ENCODE peak calls at places on chromosomes 7 and 10, in six cellular contexts. D is heart left ventricle, S is upper lobe of right lung, X is sigmoid colon, V is mesenchymal stem cell, B is body of pancreas. G is an unnamed sample. For H3K4me1 and H3K36me3, the result is how much of the 10 kb centered on the place peaks cover.

GRCh38 chr10:35307297-35307696 is 29.0 kb upstream of the CCNY start:
- DNase-seq in B (no peak), D (no peak), X (no peak), V (no peak), S (no peak), G (no peak)

GRCh38 chr10:102289840-102290239 is 44.5 kb downstream of the GBF1 start:
- DNase-seq in S (no peak), V (no peak), X (no peak), B (no peak), D (no peak), G (no peak)

GRCh38 chr7:91311844-91312243 is 47.6 kb downstream of the FZD1 start:
- DNase-seq in S (no peak), V (no peak), D (no peak), B (no peak), X (no peak), G (no peak)

GRCh38 chr10:114609518-114610426 is 48.3 kb downstream of the ABLIM1 start:
- DNase-seq in V (no peak), X (no peak), D (no peak), B (no peak), S (no peak), G (no peak)

GRCh38 chr7:20896996-20897395 is 110.3 kb upstream of the SP8 start:
- DNase-seq in V (no peak), X (no peak), D (no peak), B (no peak), S (no peak), G (no peak)

GRCh38 chr10:12081879-12082560 is 13.3 kb downstream of the DHTKD1 start:
- DNase-seq in V (peak), X (no peak), S (no peak), D (no peak), B (no peak), G (no peak)

GRCh38 chr10:128062331-128062730 is 63.9 kb downstream of the MKI67 start:
- DNase-seq in X (no peak), V (peak), D (peak), B (peak), S (peak), G (peak)

GRCh38 chr10:29344073-29344820 is 55.4 kb downstream of the LYZL1 start:
- DNase-seq in B (no peak), D (no peak), V (no peak), X (no peak), S (no peak), G (no peak)

GRCh38 chr10:6430581-6430980 is 149.5 kb downstream of the PRKCQ start:
- DNase-seq in S (no peak), V (no peak), B (no peak), X (no peak), D (no peak), G (no peak)

GRCh38 chr10:22420787-22421517 is 75.7 kb downstream of the SPAG6 start:
- DNase-seq in B (no peak), D (no peak), V (no peak), X (no peak), S (no peak), G (no peak)

GRCh38 chr7:151491859-151492258 is 27.8 kb downstream of the RHEB start:
- DNase-seq in V (peak), S (no peak), D (no peak), B (no peak), X (no peak), G (no peak)

GRCh38 chr10:9922123-9922685 is 1095.5 kb upstream of the CELF2 start:
- DNase-seq in D (no peak), X (no peak), S (no peak), V (peak), B (no peak), G (no peak)

GRCh38 chr7:100163871-100164270 is 4.5 kb downstream of the GAL3ST4 start:
- DNase-seq in B (no peak), D (no peak), S (no peak), V (no peak), X (peak), G (no peak)

GRCh38 chr7:70944516-70944915 is 187.4 kb upstream of the GALNT17 start:
- DNase-seq in V (no peak), D (no peak), B (no peak), S (no peak), X (no peak), G (no peak)

GRCh38 chr7:105130048-105130447 is 116.0 kb downstream of the KMT2E start:
- DNase-seq in S (no peak), V (no peak), B (no peak), D (no peak), X (no peak), G (no peak)

GRCh38 chr10:1043532-1043995 is 5.4 kb downstream of the IDI1 start:
- DNase-seq in D (no peak), V (peak), S (no peak), B (peak), X (no peak), G (no peak)

GRCh38 chr7:36547361-36547760 is 157.7 kb downstream of the ANLN start:
- DNase-seq in V (no peak), X (no peak), S (no peak), D (no peak), B (no peak), G (no peak)

GRCh38 chr10:79025113-79025832 is 43.5 kb upstream of the ZMIZ1 start:
- DNase-seq in X (peak), S (peak), V (no peak), B (peak), D (peak), G (peak)

GRCh38 chr10:123859651-123860045 is 32.0 kb downstream of the CPXM2 start:
- DNase-seq in S (no peak), X (no peak), V (no peak), D (no peak), B (no peak), G (no peak)

GRCh38 chr7:18770154-18770807 is 274.7 kb downstream of the HDAC9 start:
- DNase-seq in V (no peak), S (no peak), B (no peak), D (no peak), X (no peak), G (no peak)

GRCh38 chr10:121609426-121610380 is 11.5 kb upstream of the FGFR2 start:
- DNase-seq in V (no peak), S (no peak), X (peak), D (no peak), B (no peak), G (no peak)

GRCh38 chr7:26202019-26202985 is 757 bp downstream of the CBX3 start:
- DNase-seq in S (peak), B (peak), X (peak), D (peak), V (no peak), G (peak)

GRCh38 chr7:133742709-133743538 is 384.2 kb upstream of the LRGUK start:
- DNase-seq in X (no peak), D (no peak), V (peak), S (no peak), B (no peak), G (no peak)

GRCh38 chr7:148672041-148672440 is 26.7 kb upstream of the CUL1 start:
- DNase-seq in B (no peak), V (no peak), D (no peak), X (no peak), S (no peak), G (no peak)

GRCh38 chr7:142867398-142868187 is 12.7 kb downstream of the EPHB6 start:
- DNase-seq in S (no peak), X (no peak), D (peak), B (no peak), V (no peak), G (no peak)

GRCh38 chr10:126459032-126459831 is 71.0 kb upstream of the ADAM12 start:
- DNase-seq in D (no peak), B (no peak), X (no peak), V (peak), S (no peak), G (no peak)

GRCh38 chr10:125691160-125691981 is 8.4 kb upstream of the TEX36 start:
- DNase-seq in D (no peak), B (no peak), V (no peak), S (no peak), X (no peak), G (no peak)

GRCh38 chr10:97587183-97587582 is 2.3 kb upstream of the C10orf62 start:
- DNase-seq in S (no peak), X (no peak), D (no peak), V (no peak), B (no peak), G (no peak)

GRCh38 chr10:126969310-126969709 is 64.1 kb downstream of the DOCK1 start:
- DNase-seq in D (no peak), B (peak), V (peak), S (no peak), X (no peak), G (no peak)

GRCh38 chr10:36675458-36675880 is 449.9 kb upstream of the ANKRD30A start:
- DNase-seq in V (peak), D (no peak), X (no peak), B (no peak), S (no peak), G (no peak)

GRCh38 chr10:104873161-104873560 is 232.1 kb downstream of the SORCS3 start:
- DNase-seq in X (no peak), S (no peak), V (no peak), D (no peak), B (no peak), G (no peak)

GRCh38 chr10:59126277-59126676 is 50.2 kb upstream of the PHYHIPL start:
- DNase-seq in X (no peak), S (no peak), V (no peak), D (no peak), B (no peak), G (no peak)

GRCh38 chr10:87547734-87548311 is 43.1 kb downstream of the MINPP1 start:
- DNase-seq in B (no peak), S (no peak), V (peak), X (no peak), D (no peak), G (no peak)

GRCh38 chr7:151058766-151059361 is 525 bp upstream of the SLC4A2 start:
- DNase-seq in V (peak), B (no peak), D (no peak), S (no peak), X (no peak), G (no peak)

GRCh38 chr7:24741691-24742639 is 15.3 kb downstream of the GSDME start:
- DNase-seq in D (no peak), X (no peak), S (no peak), B (peak), V (peak), G (no peak)

GRCh38 chr7:23334482-23335056 is 35.4 kb downstream of the MALSU1 start:
- DNase-seq in B (peak), X (no peak), V (peak), D (no peak), S (no peak), G (no peak)

GRCh38 chr10:126387931-126388911 is at the start of gene ADAM12:
- DNase-seq in S (no peak), X (peak), B (peak), D (no peak), V (peak), G (no peak)

DNA sequence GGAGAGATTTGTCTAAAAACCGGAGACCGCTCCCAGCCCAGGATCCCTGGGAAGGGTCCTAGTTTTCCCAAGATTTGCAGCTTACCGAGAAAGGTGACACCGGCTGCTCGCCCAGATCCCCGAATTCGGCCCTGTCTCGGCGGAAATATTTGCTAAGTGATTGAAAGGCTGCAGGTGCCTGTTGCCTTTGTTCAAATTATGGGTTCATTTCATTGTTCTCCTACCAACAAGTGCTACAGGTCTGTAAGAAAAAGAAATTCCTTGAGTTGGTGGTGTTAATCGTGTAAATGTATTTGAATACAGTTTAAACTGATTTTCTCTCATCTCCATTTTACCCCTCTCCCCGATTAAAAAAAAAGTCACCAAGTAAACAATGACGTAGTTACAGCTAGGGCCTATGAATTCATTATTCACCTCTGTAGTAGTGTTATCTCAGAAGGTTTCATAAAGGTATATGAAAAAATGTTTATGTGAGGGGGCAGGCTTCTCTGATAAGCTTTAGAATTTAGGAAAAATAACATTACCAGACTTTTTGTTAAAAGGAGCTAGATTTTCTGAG is 1.0 kb downstream of the REEP3 start:
- DNase-seq in X (no peak), D (no peak), B (no peak), S (no peak), V (peak), G (no peak)
- H3K4me1 ChIP-seq in X (under half), D (half or more), B (under half), S (under half), V (under half), G (under half)

GRCh38 chr10:20622522-20623270 is 274.4 kb downstream of the NEBL start:
- DNase-seq in X (no peak), S (no peak), D (no peak), V (peak), B (no peak), G (no peak)

GRCh38 chr10:20624642-20625041 is 272.5 kb downstream of the NEBL start:
- DNase-seq in S (no peak), V (peak), X (peak), B (peak), D (no peak), G (no peak)

GRCh38 chr10:20627085-20627484 is 270.0 kb downstream of the NEBL start:
- DNase-seq in X (no peak), V (no peak), D (no peak), B (no peak), S (no peak), G (no peak)

GRCh38 chr10:20625868-20626267 is 271.2 kb downstream of the NEBL start:
- DNase-seq in B (no peak), D (no peak), S (no peak), X (no peak), V (no peak), G (no peak)

GRCh38 chr10:20623561-20623960 is 273.6 kb downstream of the NEBL start:
- DNase-seq in V (peak), B (no peak), D (no peak), X (no peak), S (no peak), G (no peak)
- H3K27ac ChIP-seq in V (no peak), B (no peak), D (peak), X (no peak), S (no peak), G (no peak)

DNA sequence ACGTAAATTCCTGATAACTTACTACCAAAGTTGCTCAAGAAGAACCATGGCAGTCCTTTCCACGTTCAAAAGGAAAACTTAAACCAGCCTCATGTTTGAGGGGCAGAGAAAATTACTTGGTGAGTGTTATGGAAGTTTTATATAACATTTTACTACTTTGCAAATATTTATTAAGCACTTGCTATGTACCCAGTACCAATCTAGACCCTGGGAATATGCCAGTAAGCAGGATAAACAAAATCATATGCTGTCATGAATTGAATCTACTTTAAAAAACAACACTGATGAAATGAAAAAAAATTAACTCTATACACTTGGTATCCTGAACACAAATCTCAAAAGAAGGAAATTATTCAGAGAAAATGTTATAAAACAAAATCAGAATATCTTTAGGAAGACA is 46.1 kb downstream of the NCAPG2 start:
- DNase-seq in D (no peak), S (no peak), B (no peak), X (no peak), V (no peak), G (no peak)
- H3K36me3 ChIP-seq in D (under half), S (under half), B (under half), X (under half), V (under half), G (under half)

DNA sequence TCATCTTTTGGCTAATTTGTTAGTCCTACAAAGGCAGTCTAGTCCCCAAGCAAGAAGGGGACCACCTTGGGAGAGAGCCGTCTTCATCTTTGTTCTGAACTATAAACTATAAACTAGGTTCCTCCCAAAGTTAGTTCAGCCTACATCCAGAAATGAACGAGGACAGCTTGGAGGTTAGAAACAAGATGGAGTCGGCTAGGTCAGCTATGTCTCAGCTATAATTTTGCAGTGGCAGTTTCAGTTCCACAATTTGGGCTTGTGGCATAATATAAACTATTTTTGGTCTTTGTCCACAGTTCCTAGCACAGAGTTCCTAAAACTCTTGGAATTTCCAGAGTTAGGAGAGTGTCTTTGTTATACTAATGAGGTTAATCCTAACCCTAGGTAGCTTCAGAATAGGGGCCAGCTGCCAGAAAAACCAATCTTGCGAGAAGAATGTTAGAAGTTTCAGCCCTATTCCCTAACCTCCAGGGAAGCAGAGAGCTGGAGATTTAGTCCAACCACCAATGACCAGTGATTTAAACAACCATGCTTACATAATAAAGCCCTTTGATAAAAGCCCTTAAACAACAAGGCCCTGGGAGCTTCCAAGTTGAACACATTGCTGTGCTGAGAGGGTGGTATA is 131.9 kb downstream of the AKR1D1 start:
- DNase-seq in V (no peak), B (no peak), D (no peak), X (no peak), S (no peak), G (no peak)
- H3K4me1 ChIP-seq in V (under half), B (under half), D (under half), X (under half), S (under half), G (under half)

DNA sequence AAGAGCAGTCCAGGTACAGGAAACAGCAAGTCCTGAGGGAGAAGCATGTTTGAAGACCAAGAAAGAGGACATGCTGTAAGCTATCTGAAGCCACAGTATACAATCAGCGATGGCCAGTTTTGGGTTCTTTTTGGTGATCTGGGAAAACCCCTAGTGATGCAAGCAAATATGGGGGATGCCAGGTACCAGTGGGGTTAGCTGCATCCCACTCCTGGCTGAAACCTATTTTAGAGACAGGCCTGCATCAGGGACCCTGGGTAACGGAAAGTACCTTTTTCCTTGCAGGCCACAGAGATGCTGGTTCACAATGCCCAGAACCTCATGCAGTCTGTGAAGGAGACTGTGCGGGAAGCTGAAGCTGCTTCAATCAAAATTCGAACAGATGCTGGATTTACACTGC is 32.9 kb downstream of the AP3M1 start:
- DNase-seq in V (no peak), D (no peak), B (no peak), S (no peak), X (no peak), G (no peak)
- H3K27ac ChIP-seq in V (peak), D (no peak), B (no peak), S (no peak), X (no peak), G (no peak)

GRCh38 chr10:100151901-100152300 is 33.9 kb downstream of the ERLIN1 start:
- DNase-seq in X (no peak), V (no peak), S (no peak), D (no peak), B (no peak), G (no peak)

GRCh38 chr10:100155936-100156335 is 29.9 kb downstream of the ERLIN1 start:
- DNase-seq in X (no peak), D (no peak), B (no peak), V (no peak), S (no peak), G (no peak)

GRCh38 chr10:100157140-100157539 is 28.7 kb downstream of the ERLIN1 start:
- DNase-seq in B (no peak), V (no peak), D (no peak), S (no peak), X (no peak), G (no peak)

GRCh38 chr10:100148353-100149211 is 37.2 kb downstream of the ERLIN1 start:
- DNase-seq in B (no peak), X (no peak), D (no peak), S (no peak), V (peak), G (no peak)

DNA sequence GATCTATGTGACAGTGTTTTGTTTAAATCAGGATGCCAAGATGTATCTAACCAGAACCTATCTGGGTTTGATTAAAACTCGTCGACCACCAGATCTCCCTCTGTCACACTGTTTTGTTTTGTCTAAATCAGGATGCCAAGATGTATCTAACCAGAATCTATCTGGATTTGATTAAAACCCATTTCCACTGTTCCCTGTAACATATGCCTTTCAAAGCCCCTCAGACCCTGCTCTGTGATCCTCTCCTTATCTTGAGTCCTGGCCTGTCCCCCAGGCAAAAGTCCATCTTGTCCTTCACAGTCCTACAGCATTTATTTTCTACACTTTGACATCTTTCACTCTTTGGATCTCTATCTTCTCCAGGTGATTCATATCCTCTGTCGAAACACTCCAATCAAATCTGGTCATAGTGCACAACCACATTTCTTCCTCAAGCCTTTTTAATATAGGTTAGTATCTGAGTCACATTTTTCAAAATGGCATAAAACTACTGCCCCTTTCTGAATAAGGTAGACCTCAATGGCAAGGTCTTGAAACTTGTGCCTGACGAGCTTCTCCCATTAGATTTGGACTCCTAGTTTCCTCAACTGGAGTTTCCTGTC is 32.5 kb downstream of the ERLIN1 start:
- DNase-seq in B (no peak), V (no peak), D (no peak), X (no peak), S (no peak), G (no peak)
- H3K36me3 ChIP-seq in B (under half), V (half or more), D (half or more), X (under half), S (half or more), G (under half)

GRCh38 chr7:95589766-95590165 is 6.5 kb downstream of the PDK4 start:
- DNase-seq in X (no peak), V (no peak), D (no peak), S (no peak), B (no peak), G (no peak)

GRCh38 chr7:95592570-95592969 is 3.7 kb downstream of the PDK4 start:
- DNase-seq in V (no peak), D (no peak), X (no peak), S (no peak), B (no peak), G (no peak)

GRCh38 chr7:95590387-95591248 is 5.7 kb downstream of the PDK4 start:
- DNase-seq in S (no peak), D (no peak), B (no peak), V (peak), X (no peak), G (no peak)

GRCh38 chr7:95586951-95587301 is 9.4 kb downstream of the PDK4 start:
- DNase-seq in S (no peak), D (no peak), X (no peak), B (no peak), V (no peak), G (no peak)

GRCh38 chr7:95589031-95589430 is 7.3 kb downstream of the PDK4 start:
- DNase-seq in S (no peak), X (no peak), V (no peak), B (no peak), D (no peak), G (no peak)
- H3K4me1 ChIP-seq in S (under half), X (under half), V (under half), B (half or more), D (half or more), G (under half)

G was measured in CD8-positive, alpha-beta T cell.